ENCODE peak calls at places on chromosome 20, in four cellular contexts. P, D, E and J are unnamed samples.
A peak's percentile ranks its signal among the peaks of the same experiment; 100 is the strongest.

GRCh38 chr20:22663528-22664025 is 79.2 kb upstream of the FOXA2 start:
- DNase-seq in E (no peak), P (no peak), D (no peak), J (no peak)

GRCh38 chr20:59580208-59580980 is 23.9 kb upstream of the PHACTR3 start:
- DNase-seq in P (no peak), E (no peak), D (no peak), J (no peak)

GRCh38 chr20:43996240-43996930 is 81.7 kb downstream of the TOX2 start:
- DNase-seq in D (no peak), E (no peak), P (no peak), J (no peak)

GRCh38 chr20:13870349-13870748 is 85.5 kb downstream of the NDUFAF5 start:
- DNase-seq in E (no peak), P (no peak), D (no peak), J (no peak)

GRCh38 chr20:58650776-58651547 is at the start of gene STX16:
- DNase-seq in P (peak; percentile 95), D (peak; percentile 89), E (peak; percentile 82), J (peak; percentile 97)

GRCh38 chr20:2946988-2947961 is 74.0 kb downstream of the PTPRA start:
- DNase-seq in P (no peak), D (no peak), E (no peak), J (no peak)

GRCh38 chr20:51329845-51330244 is 212.7 kb downstream of the NFATC2 start:
- DNase-seq in P (no peak), D (no peak), E (no peak), J (no peak)

GRCh38 chr20:24781061-24781980 is 167.7 kb upstream of the CST7 start:
- DNase-seq in P (peak; percentile 44), E (no peak), D (peak; percentile 18), J (peak; percentile 45)

GRCh38 chr20:12660918-12661317 is 347.9 kb upstream of the SPTLC3 start:
- DNase-seq in D (no peak), E (no peak), P (no peak), J (no peak)

GRCh38 chr20:51800769-51801219 is 1.5 kb downstream of the SALL4 start:
- DNase-seq in D (peak; percentile 10), E (no peak), P (no peak), J (peak; percentile 13)

GRCh38 chr20:51494241-51495110 is 48.0 kb downstream of the NFATC2 start:
- DNase-seq in E (no peak), P (no peak), D (no peak), J (no peak)

GRCh38 chr20:48659888-48660287 is 167.9 kb downstream of the PREX1 start:
- DNase-seq in E (no peak), D (no peak), P (no peak), J (no peak)

GRCh38 chr20:21615617-21616080 is 89.8 kb upstream of the PAX1 start:
- DNase-seq in P (peak; percentile 66), E (peak; percentile 26), D (peak; percentile 20), J (peak; percentile 68)

GRCh38 chr20:19944772-19945459 is 72.2 kb upstream of the NAA20 start:
- DNase-seq in P (no peak), D (no peak), E (no peak), J (no peak)

GRCh38 chr20:47440857-47441773 is 60.6 kb upstream of the NCOA3 start:
- DNase-seq in D (no peak), P (no peak), E (no peak), J (peak; percentile 45)

GRCh38 chr20:38766071-38766470 is 17.8 kb downstream of the ACTR5 start:
- DNase-seq in D (no peak), E (no peak), P (no peak), J (no peak)

GRCh38 chr20:26209171-26209941 is 512.7 kb upstream of the ZNF337 start:
- DNase-seq in E (no peak), P (no peak), D (no peak), J (peak; percentile 4)

GRCh38 chr20:13839421-13840092 is 54.7 kb downstream of the NDUFAF5 start:
- DNase-seq in D (no peak), P (no peak), E (no peak), J (peak; percentile 16)

GRCh38 chr20:5156670-5157448 is 30.1 kb downstream of the CDS2 start:
- DNase-seq in D (no peak), P (no peak), E (peak; percentile 60), J (no peak)

GRCh38 chr20:25005220-25005619 is 12.7 kb upstream of the APMAP start:
- DNase-seq in P (no peak), D (peak; percentile 34), E (no peak), J (no peak)

GRCh38 chr20:35318502-35319157 is 26.4 kb upstream of the FAM83C start:
- DNase-seq in E (peak; percentile 89), P (peak; percentile 73), D (peak; percentile 23), J (peak; percentile 97)

GRCh38 chr20:51760905-51761544 is 7.2 kb downstream of the ATP9A start:
- DNase-seq in P (no peak), D (no peak), E (no peak), J (peak; percentile 52)

GRCh38 chr20:8858181-8858794 is 210.6 kb upstream of the PLCB4 start:
- DNase-seq in P (no peak), E (no peak), D (peak; percentile 33), J (no peak)

GRCh38 chr20:48697845-48698491 is 129.8 kb downstream of the PREX1 start:
- DNase-seq in D (peak; percentile 79), P (peak; percentile 59), E (no peak), J (peak; percentile 75)

GRCh38 chr20:25059866-25060465 is 2.0 kb upstream of the ACSS1 start:
- DNase-seq in D (no peak), P (peak; percentile 48), E (no peak), J (peak; percentile 49)

GRCh38 chr20:1122388-1123315 is 4.2 kb downstream of the PSMF1 start:
- DNase-seq in P (no peak), D (peak; percentile 50), E (no peak), J (peak; percentile 47)

GRCh38 chr20:50189681-50190250 is 864 bp upstream of the CEBPB start:
- DNase-seq in D (no peak), E (no peak), P (peak; percentile 90), J (no peak)
- H3K4me3 ChIP-seq in D (no peak overlapping the region), E (peak overlapping the region; percentile 91), P (peak overlapping the region; percentile 61), J (peak overlapping the region; percentile 86)

GRCh38 chr20:17571967-17572638 is 2.2 kb downstream of the DSTN start:
- DNase-seq in P (no peak), D (no peak), E (no peak), J (peak; percentile 50)

GRCh38 chr20:17568972-17569471 is 853 bp upstream of the DSTN start:
- DNase-seq in D (peak; percentile 92), P (peak; percentile 85), E (peak; percentile 91), J (peak; percentile 98)

GRCh38 chr20:17571153-17571527 is 1.3 kb downstream of the DSTN start:
- DNase-seq in D (no peak), P (no peak), E (no peak), J (no peak)

GRCh38 chr20:17569616-17570346 is at the start of gene DSTN:
- DNase-seq in D (peak; percentile 92), E (peak; percentile 78), P (peak; percentile 96), J (peak; percentile 96)

DNA sequence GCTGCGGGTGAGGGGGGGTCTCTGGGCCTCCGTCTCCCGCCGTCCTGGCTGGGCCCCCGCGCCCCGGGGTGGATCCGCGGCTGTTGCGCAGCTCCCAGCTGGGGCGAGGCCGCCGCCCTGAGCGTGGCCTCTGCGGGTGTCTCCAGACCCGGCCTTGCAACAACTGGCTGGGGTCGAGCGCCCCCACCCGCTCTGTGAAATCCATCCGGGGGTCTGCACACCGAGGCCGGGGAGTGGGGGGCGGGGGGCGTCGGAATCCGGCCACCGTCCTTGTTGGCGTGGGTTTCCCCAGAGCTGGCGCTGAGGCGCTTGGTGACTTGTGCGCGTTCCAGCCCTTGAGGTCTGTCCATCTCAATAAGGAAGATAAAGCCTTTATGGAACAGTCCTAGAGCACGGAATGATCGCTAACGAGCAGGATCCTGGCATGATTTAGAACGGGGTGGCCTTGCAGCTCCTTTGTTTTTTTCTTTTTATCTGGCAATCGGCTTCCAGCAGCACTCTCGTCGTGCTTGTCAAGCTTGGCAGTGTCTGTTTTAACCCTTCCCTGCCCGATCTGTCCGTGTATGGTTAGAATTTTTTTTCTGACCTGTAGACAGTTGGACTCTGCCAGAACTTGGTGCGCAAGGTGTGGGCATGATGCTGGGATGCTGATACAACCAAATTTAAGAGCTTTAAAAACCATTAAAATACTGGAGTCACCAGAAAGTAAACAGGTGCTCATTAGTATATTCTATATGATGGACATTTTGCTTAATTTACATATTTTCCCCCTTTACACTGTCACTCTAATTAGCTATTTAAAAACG is 675 bp downstream of the DSTN start:
- DNase-seq in P (peak; percentile 81), E (peak; percentile 15), D (peak; percentile 47), J (peak; percentile 34)
- TF ChIP-seq CTCF in P (no peak), E (no peak), D (no peak), J (no peak)

GRCh38 chr20:49893242-49894072 is 21.9 kb downstream of the SPATA2 start:
- DNase-seq in E (no peak), P (no peak), D (no peak), J (no peak)
- H3K4me3 ChIP-seq in E (no peak overlapping the region), P (no peak overlapping the region), D (peak overlapping the region; percentile 19), J (no peak overlapping the region)

GRCh38 chr20:45860573-45861011 is 3.2 kb downstream of the ZSWIM3 start:
- DNase-seq in P (no peak), E (no peak), D (no peak), J (peak; percentile 36)

GRCh38 chr20:45853484-45853883 is 3.7 kb downstream of the ACOT8 start:
- DNase-seq in P (no peak), D (no peak), E (no peak), J (no peak)

GRCh38 chr20:45861157-45862075 is 4.0 kb downstream of the ZSWIM3 start:
- DNase-seq in E (no peak), P (no peak), D (no peak), J (no peak)

GRCh38 chr20:45857836-45858250 is 429 bp downstream of the ZSWIM3 start:
- DNase-seq in P (no peak), E (no peak), D (no peak), J (peak; percentile 24)

DNA sequence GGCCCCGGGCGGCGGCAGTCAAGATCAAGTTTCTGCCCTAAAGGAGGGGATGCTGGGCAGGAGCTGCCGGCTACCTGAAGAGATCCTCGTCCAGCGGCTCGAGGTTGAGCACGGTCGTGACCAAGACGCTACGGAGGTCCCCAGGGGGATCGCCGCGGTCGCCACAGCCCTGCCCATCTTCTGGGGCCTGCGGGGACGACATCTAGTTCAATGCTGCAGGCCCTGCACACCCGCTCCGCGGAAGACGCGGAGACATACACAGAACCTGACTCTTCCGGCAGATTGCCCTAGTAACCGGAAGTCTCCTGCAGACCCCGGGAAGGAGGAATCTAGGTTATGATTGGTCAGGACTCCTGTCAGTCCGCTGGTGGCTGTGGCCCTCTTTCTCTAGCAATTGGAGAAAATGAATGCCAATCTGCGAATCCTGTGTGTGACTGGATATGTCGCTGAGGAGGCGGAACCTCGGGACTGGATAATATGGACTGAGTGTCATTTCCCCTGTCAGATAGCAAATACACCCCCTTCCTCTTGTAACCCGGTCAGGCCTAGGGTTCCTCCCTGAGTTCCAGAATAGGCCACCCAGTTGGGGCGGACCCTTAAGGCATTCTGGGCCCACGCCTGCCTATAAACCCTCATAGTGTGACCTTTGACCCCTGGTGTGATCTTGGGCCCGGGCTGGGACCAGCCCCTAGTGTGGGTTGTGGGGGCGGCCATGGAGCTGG is at the start of the genes ACOT8 and ZSWIM3:
- DNase-seq in D (peak; percentile 100), P (peak; percentile 83), E (peak; percentile 100), J (peak; percentile 100)
- TF ChIP-seq CTCF in D (no peak), P (no peak), E (no peak), J (no peak)

GRCh38 chr20:6925744-6926278 is 158.3 kb downstream of the BMP2 start:
- DNase-seq in D (no peak), E (no peak), P (no peak), J (peak; percentile 86)
- H3K4me3 ChIP-seq in D (no peak overlapping the region), E (no peak overlapping the region), P (no peak overlapping the region), J (no peak overlapping the region)